ENCODE peak calls at places on chromosomes 2 and 18, in ten cellular contexts. R is tibial artery; B is cardiac muscle cell; N is HL-60; K is H1; J is spleen; W is CD8-positive, alpha-beta memory T cell; C is sigmoid colon; H is NT2/D1; L is mammary epithelial cell. T is an unnamed sample. For H3K27me3, the result is how much of the 10 kb centered on the place peaks cover.

GRCh38 chr2:135047295-135047694 is at the start of gene MAP3K19:
- DNase-seq in K (no peak), C (no peak), B (no peak), J (no peak), H (no peak), L (no peak), W (no peak), N (no peak), R (no peak), T (no peak)

GRCh38 chr2:173651891-173652290 is 297.2 kb downstream of the CDCA7 start:
- DNase-seq in H (no peak), R (no peak), C (no peak), B (no peak), W (no peak), K (no peak), J (no peak), L (no peak), N (no peak), T (no peak)

GRCh38 chr18:68960355-68960754 is 162.5 kb downstream of the CCDC102B start:
- DNase-seq in C (no peak), B (peak), K (no peak), N (no peak), H (no peak), W (no peak), R (no peak), L (peak), J (no peak), T (no peak)

GRCh38 chr2:55618025-55618648 is 715 bp upstream of the PPP4R3B start:
- DNase-seq in H (no peak), J (no peak), C (no peak), W (no peak), B (peak), K (no peak), L (no peak), R (no peak), N (peak), T (no peak)

GRCh38 chr2:67571785-67572718 is 174.9 kb downstream of the ETAA1 start:
- DNase-seq in J (no peak), B (no peak), R (no peak), W (no peak), L (peak), K (no peak), H (no peak), C (no peak), N (no peak), T (no peak)

GRCh38 chr2:23926289-23926749 is 604 bp downstream of the ATAD2B start:
- DNase-seq in H (peak), K (no peak), J (peak), W (no peak), L (no peak), C (peak), R (no peak), N (peak), B (no peak), T (no peak)

GRCh38 chr2:111160758-111161157 is 40.0 kb downstream of the BCL2L11 start:
- DNase-seq in N (no peak), H (no peak), K (no peak), C (no peak), L (peak), J (no peak), W (no peak), R (no peak), B (peak), T (no peak)

GRCh38 chr2:135850811-135851668 is 14.1 kb upstream of the LCT start:
- DNase-seq in K (no peak), B (no peak), R (no peak), L (no peak), W (no peak), J (no peak), H (no peak), N (no peak), C (no peak), T (no peak)

GRCh38 chr2:234164499-234165409 is 114.3 kb downstream of the SPP2 start:
- DNase-seq in B (no peak), J (peak), W (peak), R (no peak), K (no peak), N (no peak), C (no peak), L (no peak), H (no peak), T (no peak)

GRCh38 chr2:40155728-40156127 is 296.2 kb downstream of the SLC8A1 start:
- DNase-seq in N (no peak), B (peak), K (no peak), J (no peak), H (no peak), W (no peak), L (no peak), C (no peak), R (no peak), T (no peak)

GRCh38 chr2:95667480-95667879 is 75.7 kb downstream of the TRIM43 start:
- DNase-seq in R (no peak), J (no peak), C (no peak), B (no peak), H (no peak), K (no peak), W (no peak), N (no peak), L (no peak), T (no peak)

GRCh38 chr2:119126650-119127049 is 31.9 kb downstream of the C1QL2 start:
- DNase-seq in K (peak), J (no peak), W (no peak), R (no peak), C (no peak), B (peak), H (peak), L (peak), N (peak), T (peak)

GRCh38 chr2:12032975-12033374 is 286.5 kb downstream of the LPIN1 start:
- DNase-seq in C (no peak), H (no peak), N (no peak), R (no peak), W (no peak), L (no peak), J (no peak), K (no peak), B (peak), T (no peak)

GRCh38 chr2:3654031-3654430 is 4.0 kb upstream of the ALLC start:
- DNase-seq in N (no peak), R (no peak), W (no peak), K (no peak), H (no peak), B (no peak), J (peak), C (no peak), L (no peak), T (no peak)

GRCh38 chr18:13308369-13308768 is 89.8 kb downstream of the LDLRAD4 start:
- DNase-seq in W (peak), L (no peak), C (no peak), K (no peak), H (no peak), R (no peak), J (no peak), B (no peak), N (no peak), T (no peak)

GRCh38 chr2:184053326-184053725 is 545.0 kb upstream of the ZNF804A start:
- DNase-seq in J (no peak), H (no peak), C (no peak), B (no peak), W (no peak), N (no peak), K (no peak), R (no peak), L (peak), T (no peak)

GRCh38 chr18:48928787-48929186 is 22.0 kb downstream of the SMAD7 start:
- DNase-seq in B (no peak), L (peak), R (peak), W (peak), C (no peak), H (no peak), J (peak), N (peak), K (no peak), T (no peak)

GRCh38 chr18:39591647-39592046 is 2026.0 kb upstream of the CELF4 start:
- DNase-seq in H (peak), K (peak), J (no peak), L (no peak), B (no peak), W (no peak), C (no peak), N (no peak), R (no peak), T (no peak)
- H3K27me3 ChIP-seq in H (under half), K (under half), J (under half), L (under half), B (under half), W (under half), C (under half), N (under half), R (under half), T (under half)

GRCh38 chr2:217160103-217160502 is 300.2 kb upstream of the TNP1 start:
- DNase-seq in R (no peak), W (no peak), C (no peak), N (no peak), K (no peak), L (peak), B (no peak), H (no peak), J (no peak), T (no peak)
- H3K27me3 ChIP-seq in R (under half), W (under half), C (under half), N (under half), K (under half), L (under half), B (under half), H (under half), J (under half), T (under half)

DNA sequence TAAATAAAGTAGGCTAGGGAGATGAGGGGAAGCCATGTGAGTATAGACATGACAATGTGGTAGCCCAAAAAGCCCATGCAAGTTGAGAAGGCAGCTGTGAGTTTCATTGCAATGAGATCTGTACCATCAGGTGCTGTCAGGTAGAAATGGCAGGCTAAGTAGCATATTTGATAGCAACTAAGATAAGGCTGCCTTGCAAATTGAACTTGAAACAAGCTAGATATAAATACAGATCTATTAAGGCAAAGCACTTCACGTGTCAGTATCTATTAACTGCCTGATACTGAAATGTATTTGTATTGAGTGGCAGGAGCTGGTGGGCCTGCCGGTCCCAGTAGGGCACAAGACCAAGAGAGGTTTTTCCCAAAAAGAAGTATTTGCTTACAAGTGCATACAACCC is 419.9 kb downstream of the TDRD15 start:
- DNase-seq in H (no peak), J (no peak), K (no peak), R (no peak), B (no peak), L (no peak), C (no peak), N (no peak), W (no peak), T (no peak)
- H3K27me3 ChIP-seq in H (under half), J (under half), K (under half), R (under half), B (under half), L (under half), C (under half), N (under half), W (under half), T (under half)

GRCh38 chr2:72924353-72925240 is 7.3 kb downstream of the EMX1 start:
- DNase-seq in R (peak), C (peak), N (peak), H (no peak), J (peak), W (no peak), L (no peak), K (no peak), B (no peak), T (no peak)
- H3K27me3 ChIP-seq in R (half or more), C (half or more), N (half or more), H (half or more), J (under half), W (half or more), L (half or more), K (half or more), B (half or more), T (half or more)

GRCh38 chr2:181763423-181763822 is 83.1 kb upstream of the NEUROD1 start:
- DNase-seq in H (no peak), N (no peak), B (no peak), L (no peak), K (no peak), R (no peak), C (no peak), W (no peak), J (no peak), T (no peak)
- H3K27me3 ChIP-seq in H (under half), N (under half), B (under half), L (under half), K (under half), R (under half), C (under half), W (under half), J (under half), T (under half)

DNA sequence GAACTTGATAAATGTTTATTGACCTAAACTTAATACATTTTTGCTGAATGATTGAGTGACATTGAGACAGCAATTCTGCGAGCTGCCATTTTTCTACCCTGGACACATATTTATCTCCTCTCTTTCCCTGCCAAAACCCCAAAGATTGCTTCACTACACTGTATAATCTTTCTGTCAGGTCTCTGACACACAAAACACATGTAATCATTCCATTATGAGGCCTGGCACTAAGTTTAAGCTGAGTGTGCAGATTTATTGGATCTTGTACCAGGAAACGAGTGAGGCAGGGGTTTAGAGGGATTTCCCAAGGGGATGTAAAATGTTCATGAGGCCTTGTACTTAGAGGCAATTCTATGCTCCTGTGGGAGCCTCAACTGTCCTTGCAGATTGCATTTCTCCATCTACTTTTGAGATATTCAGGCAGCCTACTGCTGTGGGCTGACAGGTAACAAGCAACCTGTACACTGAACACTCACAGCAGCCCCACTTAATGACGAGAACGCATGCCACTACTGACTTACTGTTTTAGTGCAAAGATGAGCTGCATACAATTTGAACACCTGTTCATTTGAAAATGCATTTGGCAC is 13.7 kb upstream of the OSR1 start:
- DNase-seq in K (no peak), B (peak), H (no peak), N (no peak), J (no peak), W (no peak), C (no peak), R (no peak), L (no peak), T (no peak)
- H3K27me3 ChIP-seq in K (under half), B (half or more), H (under half), N (under half), J (under half), W (under half), C (under half), R (under half), L (under half), T (under half)

DNA sequence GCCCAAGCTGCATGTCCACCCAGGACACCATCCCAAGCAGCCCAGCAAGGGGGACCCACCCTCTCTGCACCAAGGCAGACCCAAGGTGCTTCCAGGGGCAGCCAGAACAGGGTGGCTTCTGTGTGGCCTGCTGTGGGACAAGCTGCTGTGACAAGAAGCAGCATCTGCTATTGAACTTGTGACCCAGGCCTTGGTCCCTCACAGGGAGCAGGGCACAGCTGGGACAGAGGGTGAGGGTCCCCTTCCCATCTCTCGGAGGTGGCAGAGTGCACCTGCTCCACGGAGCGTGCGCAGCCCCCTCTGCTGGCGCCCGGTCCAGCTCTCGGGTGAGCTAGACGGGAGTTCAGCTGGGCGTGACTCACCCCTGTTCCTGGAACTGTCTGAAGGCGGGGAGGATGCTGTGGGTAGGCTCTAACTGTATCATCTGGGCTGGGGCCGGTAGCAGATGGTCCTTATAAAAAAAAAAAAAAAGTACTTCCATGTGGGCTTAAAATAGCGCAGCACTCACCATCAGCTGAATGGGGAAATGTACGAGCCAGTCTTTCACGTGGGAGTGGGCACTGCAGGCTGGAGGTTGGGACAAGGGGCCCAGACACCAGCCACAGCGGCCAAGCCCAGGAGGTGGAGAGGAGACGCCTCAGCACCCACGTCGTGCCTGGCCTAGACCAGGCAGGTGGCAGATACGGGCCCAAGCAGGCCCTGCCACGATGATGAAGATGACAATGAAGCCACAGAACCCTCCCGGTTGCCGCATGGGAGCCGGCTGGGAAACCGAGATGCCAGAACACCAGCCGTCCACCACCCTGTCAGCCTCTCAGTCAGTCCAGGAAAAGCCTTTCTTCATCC is 136.8 kb upstream of the ID2 start:
- DNase-seq in N (peak), B (peak), K (no peak), R (peak), J (peak), W (peak), L (no peak), H (no peak), C (peak), T (no peak)
- H3K27me3 ChIP-seq in N (under half), B (under half), K (under half), R (under half), J (under half), W (under half), L (under half), H (under half), C (under half), T (under half)

DNA sequence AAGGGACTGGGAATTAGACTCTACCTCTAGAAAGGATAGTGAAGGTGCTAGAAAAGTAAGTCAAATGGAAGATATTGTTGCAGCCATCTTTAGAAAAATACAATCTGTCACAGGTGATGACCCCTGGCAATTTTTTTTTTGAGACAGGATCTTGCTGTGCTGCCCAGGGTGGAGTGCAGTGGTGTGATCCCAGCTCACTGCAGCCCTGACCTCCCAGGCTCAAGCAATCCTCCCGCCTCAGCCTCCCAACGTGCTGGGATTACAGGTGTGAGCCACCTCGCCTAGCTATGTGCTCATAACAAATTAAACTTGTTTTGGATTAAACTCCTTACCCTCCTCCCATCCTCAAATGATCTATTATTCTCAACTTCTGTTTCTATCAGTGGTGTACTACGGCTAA is 3.8 kb upstream of the GIGYF2 start:
- DNase-seq in N (no peak), B (no peak), C (no peak), K (no peak), H (no peak), L (no peak), R (no peak), W (no peak), J (no peak), T (no peak)
- H3K27me3 ChIP-seq in N (under half), B (under half), C (under half), K (under half), H (under half), L (under half), R (under half), W (under half), J (under half), T (under half)